ENCODE peak calls at places on chromosomes 3 and 15, in six cellular contexts. Q, H, O, U, I and Z are unnamed samples. For H3K4me1, the result is how much of the 10 kb centered on the place peaks cover.

GRCh38 chr15:59180946-59181345 is 25.7 kb upstream of the LDHAL6B start:
- DNase-seq in Q (no peak), H (no peak), O (peak), U (peak), I (no peak), Z (no peak)

GRCh38 chr3:41710646-41711388 is 251.1 kb downstream of the ULK4 start:
- DNase-seq in Q (no peak), H (peak), O (peak), U (peak), I (peak), Z (no peak)

GRCh38 chr3:172550347-172550943 is 27.2 kb upstream of the TNFSF10 start:
- DNase-seq in Q (no peak), H (no peak), O (peak), U (peak), I (no peak), Z (no peak)

GRCh38 chr3:184066211-184066610 is 13.4 kb downstream of the HTR3C start:
- DNase-seq in Q (no peak), H (no peak), O (peak), U (no peak), I (no peak), Z (peak)

GRCh38 chr3:126308394-126309125 is 48.6 kb downstream of the KLF15 start:
- DNase-seq in Q (no peak), H (peak), O (no peak), U (no peak), I (no peak), Z (no peak)

GRCh38 chr3:55486857-55487375 is at the start of gene WNT5A:
- DNase-seq in Q (peak), H (peak), O (no peak), U (peak), I (no peak), Z (no peak)

GRCh38 chr3:172280406-172281051 is 167.7 kb downstream of the GHSR start:
- DNase-seq in Q (no peak), H (no peak), O (peak), U (peak), I (no peak), Z (no peak)

GRCh38 chr3:116018651-116019050 is 395.3 kb downstream of the GAP43 start:
- DNase-seq in Q (no peak), H (no peak), O (peak), U (no peak), I (no peak), Z (no peak)

GRCh38 chr15:25862469-25863066 is 559 bp downstream of the ATP10A start:
- DNase-seq in Q (no peak), H (peak), O (no peak), U (no peak), I (no peak), Z (peak)

GRCh38 chr15:40233727-40234577 is 4.9 kb upstream of the PAK6 start:
- DNase-seq in Q (no peak), H (no peak), O (no peak), U (no peak), I (no peak), Z (peak)

GRCh38 chr3:55750525-55750924 is 263.4 kb upstream of the WNT5A start:
- DNase-seq in Q (no peak), H (no peak), O (peak), U (peak), I (no peak), Z (peak)

GRCh38 chr3:169179193-169180122 is 484.1 kb downstream of the MECOM start:
- DNase-seq in Q (no peak), H (no peak), O (peak), U (no peak), I (no peak), Z (no peak)

GRCh38 chr15:95174281-95174680 is 942.9 kb downstream of the MCTP2 start:
- DNase-seq in Q (peak), H (no peak), O (peak), U (no peak), I (no peak), Z (no peak)

GRCh38 chr15:40754574-40754882 is 526 bp downstream of the RMDN3 start:
- DNase-seq in Q (no peak), H (no peak), O (no peak), U (peak), I (no peak), Z (peak)

GRCh38 chr15:90603893-90604292 is 74.2 kb downstream of the CRTC3 start:
- DNase-seq in Q (no peak), H (no peak), O (no peak), U (no peak), I (no peak), Z (no peak)

GRCh38 chr3:173748140-173748539 is 350.6 kb downstream of the NLGN1 start:
- DNase-seq in Q (no peak), H (no peak), O (no peak), U (no peak), I (no peak), Z (peak)

GRCh38 chr3:37183375-37183831 is 9.0 kb upstream of the LRRFIP2 start:
- DNase-seq in Q (no peak), H (no peak), O (peak), U (peak), I (no peak), Z (peak)

GRCh38 chr15:61118885-61119284 is 110.2 kb downstream of the RORA start:
- DNase-seq in Q (no peak), H (peak), O (no peak), U (no peak), I (peak), Z (no peak)

GRCh38 chr3:9179826-9180763 is 69.4 kb downstream of the SRGAP3 start:
- DNase-seq in Q (no peak), H (no peak), O (no peak), U (no peak), I (no peak), Z (no peak)

GRCh38 chr3:99943931-99944761 is 126.5 kb downstream of the CMSS1 start:
- DNase-seq in Q (no peak), H (no peak), O (peak), U (no peak), I (no peak), Z (no peak)

GRCh38 chr15:84944311-84944710 is 37.3 kb upstream of the PDE8A start:
- DNase-seq in Q (no peak), H (no peak), O (no peak), U (no peak), I (no peak), Z (no peak)

GRCh38 chr3:186361612-186362408 is at the start of gene DGKG:
- DNase-seq in Q (peak), H (peak), O (no peak), U (no peak), I (no peak), Z (peak)

GRCh38 chr3:153330891-153331290 is 168.9 kb downstream of the RAP2B start:
- DNase-seq in Q (no peak), H (no peak), O (peak), U (no peak), I (no peak), Z (peak)

GRCh38 chr15:99537344-99537743 is 28.4 kb upstream of the MEF2A start:
- DNase-seq in Q (no peak), H (no peak), O (peak), U (peak), I (no peak), Z (no peak)

GRCh38 chr15:95804484-95804883 is 526.0 kb upstream of the NR2F2 start:
- DNase-seq in Q (no peak), H (no peak), O (no peak), U (peak), I (no peak), Z (no peak)

GRCh38 chr3:138594150-138594934 is at the start of gene CEP70:
- DNase-seq in Q (peak), H (peak), O (peak), U (peak), I (peak), Z (peak)

GRCh38 chr15:39597751-39598185 is 16.9 kb downstream of the THBS1 start:
- DNase-seq in Q (no peak), H (no peak), O (peak), U (peak), I (no peak), Z (no peak)

GRCh38 chr3:140290105-140290504 is 355.1 kb downstream of the CLSTN2 start:
- DNase-seq in Q (no peak), H (no peak), O (no peak), U (no peak), I (no peak), Z (peak)

GRCh38 chr3:31934866-31935265 is 46.2 kb downstream of the OSBPL10 start:
- DNase-seq in Q (no peak), H (no peak), O (no peak), U (no peak), I (no peak), Z (no peak)

GRCh38 chr3:52495096-52495495 is at the start of gene STAB1:
- DNase-seq in Q (no peak), H (no peak), O (no peak), U (no peak), I (no peak), Z (no peak)

GRCh38 chr3:59839810-59840515 is 790.1 kb upstream of the CFAP20DC start:
- DNase-seq in Q (no peak), H (no peak), O (no peak), U (no peak), I (no peak), Z (no peak)

GRCh38 chr3:125213946-125214542 is 1.5 kb upstream of the SLC12A8 start:
- DNase-seq in Q (no peak), H (no peak), O (peak), U (no peak), I (no peak), Z (peak)

GRCh38 chr3:113516115-113516505 is 1.2 kb upstream of the SPICE1 start:
- DNase-seq in Q (no peak), H (no peak), O (no peak), U (no peak), I (no peak), Z (no peak)

GRCh38 chr3:138434276-138434874 is at the start of gene ESYT3:
- DNase-seq in Q (peak), H (peak), O (peak), U (peak), I (peak), Z (peak)

GRCh38 chr3:178699810-178700209 is 163.6 kb downstream of the KCNMB2 start:
- DNase-seq in Q (no peak), H (no peak), O (no peak), U (no peak), I (no peak), Z (no peak)

GRCh38 chr3:191783039-191783438 is 322.1 kb downstream of the PYDC2 start:
- DNase-seq in Q (no peak), H (no peak), O (no peak), U (no peak), I (no peak), Z (no peak)

GRCh38 chr15:44808557-44808956 is 72.2 kb downstream of the TRIM69 start:
- DNase-seq in Q (no peak), H (no peak), O (no peak), U (no peak), I (no peak), Z (no peak)

GRCh38 chr3:72336821-72337479 is 511.3 kb downstream of the SHQ1 start:
- DNase-seq in Q (peak), H (peak), O (peak), U (peak), I (no peak), Z (no peak)
- H2AK5ac ChIP-seq in Q (peak), H (no peak), O (peak), U (no peak), I (peak), Z (no peak)

DNA sequence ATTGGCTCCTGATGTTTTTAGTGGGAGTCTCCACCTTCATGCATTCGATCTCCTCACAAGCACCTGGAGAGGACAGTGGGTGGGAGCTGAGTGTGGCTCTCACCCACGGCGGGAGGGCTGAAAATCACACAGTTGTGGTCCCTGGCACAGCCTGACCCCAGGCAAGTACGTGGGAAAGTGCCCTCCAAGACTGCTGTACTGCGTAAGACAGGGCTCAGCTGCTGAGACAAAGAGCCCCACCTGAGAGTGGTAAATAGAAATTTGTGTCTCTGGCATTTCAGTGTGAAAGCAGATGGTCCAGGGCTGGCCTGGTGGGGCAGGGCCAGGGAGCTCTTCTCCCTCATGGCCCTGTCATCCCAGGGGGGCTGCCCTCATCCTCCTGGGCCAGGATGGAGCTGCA is 77.4 kb upstream of the IQSEC1 start:
- DNase-seq in Q (no peak), H (no peak), O (no peak), U (no peak), I (no peak), Z (no peak)
- H2AFZ ChIP-seq in Q (no peak), H (no peak), O (no peak), U (no peak), I (no peak), Z (no peak)

DNA sequence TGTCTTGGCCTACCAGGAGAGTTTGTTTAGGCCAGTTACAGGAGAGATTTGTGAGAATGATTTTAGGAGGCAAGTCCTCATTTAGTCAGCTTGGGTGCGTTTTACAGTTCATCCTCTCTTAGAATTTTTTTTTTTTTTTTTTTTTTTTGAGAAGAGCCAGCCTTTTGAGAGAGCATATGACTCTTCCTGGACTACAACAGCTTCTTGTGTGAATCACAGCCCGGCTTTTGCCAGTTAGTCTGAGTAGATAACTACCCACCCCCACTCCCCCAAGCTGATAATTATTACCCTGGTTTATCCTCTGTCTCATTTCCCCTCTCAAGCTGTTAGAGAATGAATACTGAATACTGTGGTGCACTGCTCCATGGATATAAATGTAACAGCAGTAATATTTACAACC is 7.8 kb downstream of the CHD2 start:
- DNase-seq in Q (no peak), H (no peak), O (peak), U (peak), I (no peak), Z (peak)
- H3K4me1 ChIP-seq in Q (under half), H (under half), O (under half), U (under half), I (under half), Z (under half)

GRCh38 chr15:92914768-92915221 is 14.7 kb downstream of the CHD2 start:
- DNase-seq in Q (no peak), H (no peak), O (no peak), U (no peak), I (no peak), Z (no peak)

GRCh38 chr15:92920595-92921169 is 20.6 kb downstream of the CHD2 start:
- DNase-seq in Q (no peak), H (no peak), O (no peak), U (no peak), I (no peak), Z (peak)

GRCh38 chr15:92921215-92922131 is 21.3 kb downstream of the CHD2 start:
- DNase-seq in Q (no peak), H (no peak), O (peak), U (peak), I (no peak), Z (peak)

GRCh38 chr15:92915766-92916435 is 15.8 kb downstream of the CHD2 start:
- DNase-seq in Q (no peak), H (no peak), O (peak), U (no peak), I (no peak), Z (peak)

GRCh38 chr15:92917606-92918407 is 17.7 kb downstream of the CHD2 start:
- DNase-seq in Q (peak), H (peak), O (peak), U (peak), I (peak), Z (peak)
- H2AK5ac ChIP-seq in Q (no peak), H (peak), O (peak), U (peak), I (no peak), Z (no peak)